ENCODE peak calls at places on chromosomes 6 and 20, in ten cellular contexts. A is spleen, J is sigmoid colon, U is transverse colon, E is heart left ventricle, Y is stomach, Z is breast epithelium, D is esophagus squamous epithelium, R is lower leg skin, M is endothelial cell of umbilical vein. F is an unnamed sample.

GRCh38 chr6:47027315-47027714 is 14.8 kb downstream of the ADGRF1 start:
- DNase-seq in Y (no peak), M (no peak), Z (no peak), D (no peak), J (no peak), R (no peak), A (no peak), E (no peak), U (no peak), F (no peak)

GRCh38 chr6:144006731-144007454 is 1.2 kb downstream of the PLAGL1 start:
- DNase-seq in A (no peak), Y (no peak), M (peak; percentile 67), J (no peak), E (no peak), R (no peak), D (no peak), Z (no peak), U (peak; percentile 10), F (no peak)

GRCh38 chr20:50533061-50533460 is 22.9 kb downstream of the PTPN1 start:
- DNase-seq in U (no peak), Z (no peak), Y (no peak), J (no peak), A (no peak), R (no peak), D (no peak), E (no peak), M (no peak), F (no peak)

GRCh38 chr20:40970218-40970617 is 58.4 kb upstream of the TOP1 start:
- DNase-seq in R (peak; percentile 25), Z (no peak), D (no peak), J (peak; percentile 54), A (no peak), U (no peak), E (no peak), M (no peak), Y (peak; percentile 17), F (no peak)

GRCh38 chr20:38196592-38196991 is 31.5 kb upstream of the TGM2 start:
- DNase-seq in M (no peak), Z (no peak), U (peak; percentile 14), J (peak; percentile 78), E (peak; percentile 69), D (no peak), Y (no peak), A (peak; percentile 86), R (peak; percentile 76), F (no peak)

GRCh38 chr20:54680872-54681297 is 205.5 kb downstream of the DOK5 start:
- DNase-seq in Y (no peak), J (no peak), U (peak; percentile 8), E (no peak), D (no peak), Z (no peak), R (no peak), A (no peak), M (peak; percentile 42), F (peak; percentile 8)

GRCh38 chr6:3755637-3756515 is 4.4 kb upstream of the PXDC1 start:
- DNase-seq in U (no peak), J (no peak), E (no peak), A (no peak), R (peak; percentile 42), M (no peak), Y (no peak), D (no peak), Z (no peak), F (no peak)

GRCh38 chr20:54499111-54499510 is 23.7 kb downstream of the DOK5 start:
- DNase-seq in D (no peak), U (no peak), E (no peak), Z (no peak), R (no peak), A (no peak), J (no peak), M (no peak), Y (no peak), F (no peak)

GRCh38 chr20:23048283-23049200 is 930 bp downstream of the THBD start:
- DNase-seq in J (peak; percentile 75), U (peak; percentile 37), Y (peak; percentile 79), R (peak; percentile 91), M (peak; percentile 70), A (peak; percentile 96), D (no peak), Z (peak; percentile 65), E (peak; percentile 70), F (peak; percentile 36)

GRCh38 chr20:23052904-23053303 is 3.4 kb upstream of the THBD start:
- DNase-seq in D (no peak), U (no peak), E (no peak), Y (no peak), Z (no peak), J (no peak), R (no peak), M (no peak), A (no peak), F (no peak)

GRCh38 chr20:23049933-23050838 is 714 bp upstream of the THBD start:
- DNase-seq in Y (peak; percentile 71), D (no peak), U (no peak), E (peak; percentile 64), R (peak; percentile 92), Z (peak; percentile 65), J (peak; percentile 72), M (no peak), A (peak; percentile 92), F (no peak)

GRCh38 chr20:23049201-23049932 is at the start of gene THBD:
- DNase-seq in D (no peak), Z (peak; percentile 77), M (peak; percentile 86), A (peak; percentile 92), U (peak; percentile 56), E (peak; percentile 88), R (peak; percentile 96), Y (peak; percentile 76), J (peak; percentile 86), F (no peak)

DNA sequence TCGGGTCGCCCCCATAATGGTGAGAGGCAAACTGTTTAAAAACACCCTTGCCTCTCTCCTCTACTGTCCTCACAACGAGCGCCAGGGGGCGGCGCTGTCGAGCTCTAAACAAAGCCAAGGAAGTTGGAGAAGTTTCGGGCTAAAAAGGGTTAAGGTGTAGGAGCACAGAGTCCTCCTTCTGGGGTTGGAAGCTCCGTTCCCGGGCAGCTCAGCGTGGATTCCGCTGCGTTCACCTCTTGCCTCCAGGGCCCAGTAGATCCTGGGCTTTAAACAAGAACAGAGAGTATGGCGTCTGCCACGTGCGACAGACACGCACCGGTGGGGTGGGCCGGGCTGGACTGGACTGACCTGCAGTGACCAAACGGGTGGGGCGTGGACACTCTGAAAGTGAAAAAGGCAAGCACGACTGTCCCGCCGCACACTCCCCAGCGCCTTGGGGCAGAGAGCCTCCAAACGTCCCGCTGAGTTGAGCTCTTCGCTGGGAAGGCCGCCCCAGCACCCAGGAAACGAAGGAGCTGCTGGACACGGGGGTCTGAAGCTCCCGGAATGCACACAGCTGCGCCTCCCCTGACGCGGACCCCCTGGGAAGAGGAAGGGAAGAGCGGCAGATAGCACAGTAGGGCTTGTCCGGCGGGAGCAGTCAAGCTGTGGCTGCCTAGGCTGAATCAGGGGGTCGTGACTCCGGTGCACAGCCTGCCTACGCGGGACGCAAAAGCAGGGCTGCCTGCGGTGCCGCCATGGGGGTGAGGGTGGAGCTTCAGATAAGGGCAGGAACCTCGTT is 1.6 kb upstream of the THBD start:
- DNase-seq in J (peak; percentile 75), M (peak; percentile 94), Z (peak; percentile 63), D (peak; percentile 33), A (peak; percentile 91), R (peak; percentile 96), U (peak; percentile 54), Y (peak; percentile 78), E (peak; percentile 88), F (peak; percentile 35)
- TF ChIP-seq POLR2A in J (no peak), M (peak; percentile 44), Z (no peak), D (no peak), A (peak; percentile 19), R (no peak), U (no peak), Y (no peak), E (no peak), F (no peak)

DNA sequence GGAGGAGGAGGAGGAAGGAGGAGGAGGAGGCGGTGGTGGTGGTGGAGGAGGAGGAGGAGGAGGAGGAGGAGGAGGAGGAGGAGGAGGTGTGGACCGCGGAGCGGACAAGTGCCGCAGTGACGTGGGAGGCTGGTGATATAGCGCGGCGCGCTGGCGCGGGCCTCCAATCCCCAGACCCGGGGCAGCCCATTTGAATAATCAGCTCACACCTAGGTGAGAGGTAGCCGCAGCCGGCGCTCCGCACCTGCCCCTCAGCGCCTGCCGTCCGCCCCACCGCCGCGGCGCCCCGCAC is 204 bp upstream of the FOXA2 start:
- DNase-seq in E (no peak), M (no peak), A (no peak), Z (no peak), U (peak; percentile 88), J (no peak), Y (peak; percentile 92), D (no peak), R (no peak), F (no peak)
- TF ChIP-seq POLR2A in E (no peak), M (no peak), A (no peak), Z (no peak), U (no peak), J (no peak), Y (no peak), D (no peak), R (no peak), F (no peak)

DNA sequence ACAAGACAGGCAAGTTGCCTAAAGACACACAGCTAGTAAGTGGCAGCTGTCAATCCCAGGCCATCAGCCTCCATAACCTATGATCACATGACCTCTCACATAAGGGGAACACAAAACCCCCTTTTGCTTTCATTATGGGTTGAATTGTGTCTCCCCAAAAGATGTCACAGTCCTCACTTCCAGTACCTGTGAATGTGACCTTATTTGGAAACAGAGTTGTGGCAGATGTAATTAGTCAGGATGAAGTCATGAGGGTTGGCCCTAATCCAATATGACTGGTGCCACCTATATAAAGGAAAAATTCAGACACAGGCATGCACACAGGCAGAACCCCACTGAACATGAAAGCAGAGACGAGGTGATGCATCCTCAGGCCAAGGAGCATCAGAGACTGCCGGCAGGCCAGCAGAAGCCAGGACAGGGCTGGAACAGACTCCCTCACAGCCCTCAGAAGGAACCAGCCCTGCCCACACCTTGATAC is 33.6 kb downstream of the GFOD1 start:
- DNase-seq in Z (no peak), J (no peak), A (no peak), M (peak; percentile 77), D (no peak), E (no peak), U (no peak), R (peak; percentile 40), Y (no peak), F (no peak)
- TF ChIP-seq POLR2A in Z (no peak), J (no peak), A (no peak), M (peak; percentile 22), D (no peak), E (no peak), U (no peak), R (no peak), Y (no peak), F (peak; percentile 58)

GRCh38 chr6:57173056-57173885 is 1.1 kb downstream of the BAG2 start:
- DNase-seq in A (peak; percentile 79), J (no peak), Z (no peak), M (no peak), Y (no peak), R (no peak), D (no peak), U (peak; percentile 17), E (peak; percentile 16), F (peak; percentile 19)

GRCh38 chr6:57174511-57174907 is 2.4 kb downstream of the BAG2 start:
- DNase-seq in Z (no peak), R (no peak), U (no peak), D (no peak), Y (no peak), J (no peak), A (no peak), E (no peak), M (no peak), F (no peak)

GRCh38 chr6:57173886-57174510 is 1.9 kb downstream of the BAG2 start:
- DNase-seq in M (peak; percentile 27), A (no peak), J (no peak), R (no peak), E (no peak), D (no peak), Z (no peak), U (no peak), Y (no peak), F (no peak)

GRCh38 chr6:57177545-57178225 is 5.6 kb downstream of the BAG2 start:
- DNase-seq in Z (no peak), D (no peak), R (peak; percentile 90), E (peak; percentile 52), Y (no peak), U (peak; percentile 29), M (no peak), J (peak; percentile 93), A (no peak), F (no peak)

GRCh38 chr6:57172136-57173055 is at the start of gene BAG2:
- DNase-seq in Z (peak; percentile 66), J (peak; percentile 97), R (peak; percentile 97), Y (peak; percentile 78), A (peak; percentile 96), M (peak; percentile 80), E (peak; percentile 86), U (peak; percentile 88), D (peak; percentile 38), F (peak; percentile 74)
- TF ChIP-seq POLR2A in Z (no peak), J (peak; percentile 75), R (no peak), Y (peak; percentile 28), A (peak; percentile 41), M (peak; percentile 28), E (peak; percentile 84), U (peak; percentile 70), D (no peak), F (peak; percentile 95)

F was measured in GM12891.